ENCODE peak calls at places on chromosomes 3 and 15, in four cellular contexts. One of them, this sample, is unnamed.
A peak's percentile ranks its signal among the peaks of the same experiment; 100 is the strongest.

GRCh38 chr3:141052570-141053069 is 1.5 kb downstream of the SPSB4 start:
- DNase-seq in GM12878: no peak
- DNase-seq in HepG2: no peak
- DNase-seq in H1: no peak
- DNase-seq in this sample: no peak

GRCh38 chr15:67805871-67806538 is 19.3 kb upstream of the SKOR1 start:
- DNase-seq in HepG2: no peak
- DNase-seq in H1: no peak
- DNase-seq in GM12878: no peak
- DNase-seq in this sample: no peak

GRCh38 chr15:38378162-38378560 is 75.8 kb upstream of the FAM98B start:
- DNase-seq in HepG2: no peak
- DNase-seq in GM12878: no peak
- DNase-seq in H1: no peak
- DNase-seq in this sample: no peak

GRCh38 chr3:76436895-76437294 is 603.0 kb upstream of the ROBO2 start:
- DNase-seq in HepG2: no peak
- DNase-seq in GM12878: no peak
- DNase-seq in H1: no peak
- DNase-seq in this sample: no peak

GRCh38 chr3:186059192-186059591 is 49.7 kb downstream of the ETV5 start:
- DNase-seq in GM12878: no peak
- DNase-seq in H1: no peak
- DNase-seq in HepG2: no peak
- DNase-seq in this sample: no peak

GRCh38 chr15:71072423-71072822 is 42.8 kb upstream of the THSD4 start:
- DNase-seq in H1: no peak
- DNase-seq in GM12878: no peak
- DNase-seq in HepG2: no peak
- DNase-seq in this sample: no peak

GRCh38 chr15:42155546-42156265 is 730 bp downstream of the PLA2G4F start:
- DNase-seq in GM12878: no peak
- DNase-seq in H1: no peak
- DNase-seq in HepG2: no peak
- DNase-seq in this sample: no peak

GRCh38 chr3:72574144-72574543 is 274.1 kb downstream of the SHQ1 start:
- DNase-seq in GM12878: no peak
- DNase-seq in H1: no peak
- DNase-seq in HepG2: no peak
- DNase-seq in this sample: no peak

GRCh38 chr3:66179813-66180212 is 41.0 kb upstream of the SLC25A26 start:
- DNase-seq in H1: no peak
- DNase-seq in GM12878: no peak
- DNase-seq in HepG2: no peak
- DNase-seq in this sample: no peak

GRCh38 chr15:37740623-37741141 is 193.8 kb upstream of the TMCO5A start:
- DNase-seq in GM12878: no peak
- DNase-seq in H1: no peak
- DNase-seq in HepG2: no peak
- DNase-seq in this sample: no peak

GRCh38 chr3:149958171-149958796 is 12.4 kb downstream of the PFN2 start:
- DNase-seq in HepG2: no peak
- DNase-seq in GM12878: no peak
- DNase-seq in H1: no peak
- DNase-seq in this sample: no peak

GRCh38 chr3:25683410-25683809 is 18.7 kb upstream of the TOP2B start:
- DNase-seq in GM12878: no peak
- DNase-seq in HepG2: no peak
- DNase-seq in H1: no peak
- DNase-seq in this sample: no peak

GRCh38 chr15:33243869-33244268 is 49.4 kb upstream of the FMN1 start:
- DNase-seq in H1: no peak
- DNase-seq in GM12878: no peak
- DNase-seq in HepG2: peak; percentile 44
- DNase-seq in this sample: no peak

GRCh38 chr3:194827486-194827885 is 141.8 kb downstream of the FAM43A start:
- DNase-seq in HepG2: no peak
- DNase-seq in GM12878: no peak
- DNase-seq in H1: no peak
- DNase-seq in this sample: no peak

GRCh38 chr3:188389711-188390346 is 235.9 kb downstream of the LPP start:
- DNase-seq in H1: no peak
- DNase-seq in GM12878: no peak
- DNase-seq in HepG2: no peak
- DNase-seq in this sample: no peak

GRCh38 chr3:113626513-113627371 is 69.7 kb downstream of the USF3 start:
- DNase-seq in HepG2: peak; percentile 61
- DNase-seq in GM12878: no peak
- DNase-seq in H1: peak; percentile 34
- DNase-seq in this sample: peak; percentile 61

GRCh38 chr3:103337179-103337845 is 902.5 kb downstream of the ZPLD1 start:
- DNase-seq in HepG2: no peak
- DNase-seq in H1: no peak
- DNase-seq in GM12878: no peak
- DNase-seq in this sample: no peak

GRCh38 chr3:54882114-54882833 is 45.6 kb downstream of the LRTM1 start:
- DNase-seq in HepG2: no peak
- DNase-seq in H1: no peak
- DNase-seq in GM12878: no peak
- DNase-seq in this sample: no peak

GRCh38 chr3:20060924-20061323 is 20.7 kb downstream of the KAT2B start:
- DNase-seq in H1: no peak
- DNase-seq in HepG2: no peak
- DNase-seq in GM12878: no peak
- DNase-seq in this sample: no peak

GRCh38 chr15:93476491-93477176 is 387.6 kb upstream of the RGMA start:
- DNase-seq in H1: no peak
- DNase-seq in HepG2: no peak
- DNase-seq in GM12878: no peak
- DNase-seq in this sample: no peak
- TF ChIP-seq YY1 in H1: no peak
- TF ChIP-seq YY1 in HepG2: no peak
- TF ChIP-seq YY1 in GM12878: no peak
- TF ChIP-seq YY1 in this sample: no peak

GRCh38 chr3:53845103-53845880 is 927 bp downstream of the CHDH start:
- DNase-seq in GM12878: no peak
- DNase-seq in HepG2: peak; percentile 47
- DNase-seq in H1: peak; percentile 46
- DNase-seq in this sample: peak; percentile 66
- TF ChIP-seq SUZ12 in GM12878: no peak
- TF ChIP-seq SUZ12 in HepG2: no peak
- TF ChIP-seq SUZ12 in H1: no peak
- TF ChIP-seq SUZ12 in this sample: no peak

DNA sequence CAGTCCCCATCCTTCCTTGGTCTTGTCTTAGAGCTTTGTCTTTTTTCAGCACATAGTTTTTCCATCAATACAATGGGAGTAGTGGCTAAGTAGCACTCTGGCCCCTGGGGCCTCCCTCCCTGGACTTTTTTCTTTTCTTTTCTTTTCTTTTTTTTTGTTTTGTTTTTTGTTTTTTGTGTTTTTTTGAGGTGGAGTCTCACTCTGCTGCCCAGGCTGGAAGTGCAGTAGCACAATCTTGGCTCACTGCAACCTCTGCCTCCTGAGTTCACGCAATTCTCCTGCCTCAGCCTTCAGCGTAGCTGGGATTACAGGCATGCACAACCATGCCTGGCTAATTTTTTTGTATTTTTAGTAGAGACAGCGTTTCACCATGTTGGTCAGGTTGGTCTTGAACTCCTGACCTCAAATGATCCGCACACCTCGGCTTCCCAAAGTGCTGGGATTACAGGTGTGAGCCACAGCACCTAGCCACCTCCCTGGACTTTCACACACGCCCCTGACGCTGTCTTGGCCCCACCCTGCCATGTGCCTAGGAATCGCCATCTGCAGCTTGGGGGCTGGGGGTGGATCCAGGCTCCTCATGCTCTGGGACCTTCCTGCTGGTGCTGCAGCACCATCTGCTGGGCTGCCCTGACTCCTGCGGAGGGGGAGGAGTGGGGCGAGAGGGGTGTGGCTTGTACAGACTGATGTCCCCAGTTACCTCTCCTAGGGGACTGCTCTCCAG is 2.8 kb downstream of the C15orf39 start:
- DNase-seq in HepG2: peak; percentile 82
- DNase-seq in H1: peak; percentile 87
- DNase-seq in GM12878: peak; percentile 79
- DNase-seq in this sample: peak; percentile 90
- H3K4me1 ChIP-seq in HepG2: peaks cover 61% of the 10 kb centered on the region
- H3K4me1 ChIP-seq in H1: no peaks in the 10 kb centered on the region
- H3K4me1 ChIP-seq in GM12878: peaks cover 32% of the 10 kb centered on the region
- H3K4me1 ChIP-seq in this sample: peaks cover 18% of the 10 kb centered on the region

DNA sequence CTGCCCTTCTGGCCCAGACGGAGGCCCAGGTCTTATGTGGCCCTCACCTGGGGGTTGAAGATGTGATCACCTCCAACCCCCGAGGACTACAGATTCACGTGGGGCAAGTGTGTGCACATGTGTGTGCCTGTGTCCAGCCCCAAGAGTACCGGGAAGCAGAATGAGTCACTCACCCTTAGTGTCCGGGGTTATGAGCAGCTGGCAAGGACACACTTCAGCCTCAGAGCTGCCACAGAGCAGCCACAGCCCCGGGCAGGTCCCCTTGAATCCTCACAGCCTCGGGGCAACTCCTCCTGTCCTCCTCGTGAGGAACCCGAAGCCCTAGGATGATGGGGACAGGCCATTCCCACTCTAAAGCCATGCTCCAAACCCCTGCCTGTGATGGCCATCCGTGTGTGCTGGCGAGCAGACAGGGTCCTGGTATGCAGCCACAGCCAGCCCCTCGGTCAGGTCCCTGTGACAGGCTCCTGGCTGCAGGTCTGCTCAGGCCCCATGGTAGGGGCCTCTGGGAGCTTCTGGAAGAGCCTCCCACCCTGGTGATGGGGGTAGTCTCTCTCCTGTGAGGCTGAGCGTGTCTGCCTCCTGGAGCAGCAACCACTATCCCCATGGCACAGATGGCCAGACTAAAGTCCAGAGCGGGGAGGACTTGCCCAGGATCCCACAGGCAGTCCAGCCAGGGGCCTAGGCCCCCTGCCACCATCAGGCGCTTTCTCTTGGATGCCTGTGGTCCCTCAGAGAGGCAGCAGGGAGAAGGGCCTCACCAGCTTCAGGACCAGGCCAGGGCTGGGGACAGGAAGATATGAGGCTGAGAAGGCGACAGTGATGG is 852 bp downstream of the STAB1 start:
- DNase-seq in HepG2: peak; percentile 30
- DNase-seq in H1: no peak
- DNase-seq in GM12878: no peak
- DNase-seq in this sample: no peak
- TF ChIP-seq YY1 in HepG2: no peak
- TF ChIP-seq YY1 in H1: no peak
- TF ChIP-seq YY1 in GM12878: no peak
- TF ChIP-seq YY1 in this sample: no peak

GRCh38 chr15:76903251-76903681 is 1.9 kb downstream of the SCAPER start:
- DNase-seq in HepG2: peak; percentile 27
- DNase-seq in H1: no peak
- DNase-seq in GM12878: peak; percentile 15
- DNase-seq in this sample: no peak
- TF ChIP-seq SUZ12 in HepG2: no peak
- TF ChIP-seq SUZ12 in H1: no peak
- TF ChIP-seq SUZ12 in GM12878: no peak
- TF ChIP-seq SUZ12 in this sample: no peak

GRCh38 chr3:46013316-46014094 is 13.8 kb downstream of the XCR1 start:
- DNase-seq in GM12878: no peak
- DNase-seq in H1: no peak
- DNase-seq in HepG2: no peak
- DNase-seq in this sample: no peak

GRCh38 chr3:46007280-46007679 is 11.7 kb upstream of the FYCO1 start:
- DNase-seq in HepG2: no peak
- DNase-seq in GM12878: no peak
- DNase-seq in H1: no peak
- DNase-seq in this sample: no peak

GRCh38 chr3:46008058-46008457 is 12.4 kb upstream of the FYCO1 start:
- DNase-seq in HepG2: no peak
- DNase-seq in H1: no peak
- DNase-seq in GM12878: no peak
- DNase-seq in this sample: no peak

GRCh38 chr3:46012246-46012645 is 15.0 kb downstream of the XCR1 start:
- DNase-seq in GM12878: no peak
- DNase-seq in HepG2: no peak
- DNase-seq in H1: no peak
- DNase-seq in this sample: no peak

DNA sequence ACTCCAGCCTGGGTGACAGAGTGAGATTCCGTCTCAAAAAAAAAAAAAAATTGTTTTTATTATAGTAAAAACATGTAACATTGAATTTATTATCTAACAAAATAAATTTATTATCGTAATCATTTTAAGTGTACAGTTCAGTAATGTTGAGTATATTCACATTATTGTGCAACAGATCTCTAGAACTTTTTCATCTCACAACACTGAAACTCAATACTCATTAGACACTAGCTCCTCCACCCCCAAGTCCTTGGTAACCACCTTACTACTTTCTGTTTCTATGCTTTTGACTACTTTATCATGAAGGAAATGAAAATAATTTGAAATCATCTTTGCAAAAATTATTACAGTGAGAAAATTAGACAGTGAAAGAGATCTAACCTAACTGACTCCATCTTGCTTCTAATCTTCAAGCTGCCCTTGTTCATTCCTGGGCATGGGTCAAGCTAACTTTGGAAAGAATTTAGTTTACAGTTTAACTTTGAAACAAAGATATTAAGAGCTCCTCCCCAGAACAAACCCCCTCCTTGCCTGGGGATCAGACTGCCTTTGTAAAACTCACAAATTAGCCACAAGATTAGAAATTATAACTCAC is 15.0 kb upstream of the FYCO1 start:
- DNase-seq in GM12878: no peak
- DNase-seq in HepG2: no peak
- DNase-seq in H1: no peak
- DNase-seq in this sample: no peak
- H3K4me1 ChIP-seq in GM12878: peaks cover 3% of the 10 kb centered on the region
- H3K4me1 ChIP-seq in HepG2: no peaks in the 10 kb centered on the region
- H3K4me1 ChIP-seq in H1: peaks cover 4% of the 10 kb centered on the region
- H3K4me1 ChIP-seq in this sample: no peaks in the 10 kb centered on the region

This sample was measured in NT2/D1.